ENCODE peak calls at places on chromosomes 6 and 20, in four cellular contexts. N is MM.1S, X is HCT116, I is neural progenitor cell. B is an unnamed sample.

GRCh38 chr20:58870293-58871014 is 17.9 kb downstream of the GNAS start:
- DNase-seq in N (peak), X (no peak), I (peak), B (peak)

GRCh38 chr6:31473780-31474725 is 23.9 kb upstream of the MICB start:
- DNase-seq in N (peak), X (no peak), I (no peak), B (peak)

GRCh38 chr20:12061471-12061870 is 143.8 kb downstream of the BTBD3 start:
- DNase-seq in N (no peak), X (no peak), I (no peak), B (peak)

GRCh38 chr20:41149679-41150131 is 12.4 kb downstream of the PLCG1 start:
- DNase-seq in N (no peak), X (peak), I (no peak), B (peak)

GRCh38 chr6:24673625-24674024 is 6.7 kb downstream of the ACOT13 start:
- DNase-seq in N (no peak), X (no peak), I (peak), B (no peak)

GRCh38 chr6:90019216-90019615 is 124.9 kb downstream of the GJA10 start:
- DNase-seq in N (no peak), X (no peak), I (no peak), B (no peak)

GRCh38 chr6:30411515-30412207 is 66.7 kb downstream of the RPP21 start:
- DNase-seq in N (peak), X (peak), I (peak), B (peak)

GRCh38 chr20:17662333-17663039 is 19.6 kb downstream of the RRBP1 start:
- DNase-seq in N (no peak), X (no peak), I (no peak), B (peak)

DNA sequence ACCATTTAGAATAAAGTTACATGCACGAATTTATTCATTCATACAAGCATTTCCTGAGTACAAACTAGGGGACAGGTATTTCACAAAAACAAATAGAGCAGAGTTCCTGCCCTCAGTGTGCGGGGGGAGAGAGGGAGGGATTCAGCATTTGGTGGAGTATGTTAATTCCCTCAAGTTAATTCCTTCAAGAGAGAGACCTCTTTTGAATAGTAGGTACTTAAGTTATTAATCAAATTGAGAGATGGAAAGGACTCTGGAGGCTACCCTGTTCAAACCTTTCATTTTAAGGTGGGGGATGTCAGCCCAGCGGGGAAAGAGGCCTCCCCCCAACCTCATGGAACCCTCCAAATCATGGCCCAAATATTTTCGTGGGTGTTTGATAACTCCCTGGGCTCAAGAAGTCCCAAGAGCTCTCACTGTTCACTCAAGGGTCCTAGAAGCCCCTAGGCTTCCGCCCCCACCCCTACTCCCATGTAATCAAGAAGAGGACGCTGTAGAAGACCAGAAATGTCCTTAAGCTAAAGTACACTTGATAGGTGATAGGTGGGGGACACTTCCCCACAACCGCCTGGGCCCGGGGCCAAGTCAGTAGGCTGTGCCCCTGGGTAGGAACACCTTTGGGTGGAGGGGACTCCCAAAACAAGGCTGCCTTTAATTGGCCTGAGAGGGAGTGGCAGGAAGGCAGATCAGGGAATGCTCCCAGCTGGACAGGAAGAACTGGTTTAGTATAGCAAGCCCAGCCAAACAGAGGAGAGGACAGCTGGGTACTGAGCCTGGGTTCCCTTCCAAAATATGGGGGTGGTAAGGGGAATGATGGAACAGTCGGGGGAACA is 2.9 kb downstream of the SDC4 start:
- DNase-seq in N (no peak), X (no peak), I (no peak), B (no peak)
- H3K4me2 ChIP-seq in N (no peak), X (peak), I (peak), B (peak)

GRCh38 chr6:6319947-6320811 is at the start of gene F13A1:
- DNase-seq in N (no peak), X (no peak), I (peak), B (no peak)
- TF ChIP-seq EZH2 in N (no peak), X (no peak), I (no peak), B (no peak)

DNA sequence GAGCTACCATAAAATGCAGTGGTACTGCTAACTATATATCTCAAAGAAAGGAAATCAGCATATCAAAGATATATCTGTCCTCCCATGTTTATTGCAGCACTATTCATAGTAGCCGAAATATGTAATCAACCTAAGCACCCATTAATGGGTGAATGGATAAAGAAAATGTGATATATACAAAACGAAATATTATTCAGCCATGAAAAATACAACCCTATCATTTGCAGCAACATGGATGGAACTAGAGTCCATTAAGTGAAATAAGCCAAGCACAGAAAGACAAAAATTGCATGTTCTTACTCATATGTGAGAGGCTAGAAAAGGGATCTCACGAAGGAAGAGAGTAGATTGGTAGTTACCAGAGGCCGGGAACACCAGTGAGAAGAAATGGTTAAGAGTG is 126.1 kb downstream of the PDE10A start:
- DNase-seq in N (no peak), X (no peak), I (no peak), B (no peak)
- TF ChIP-seq CTCF in N (no peak), X (no peak), I (no peak), B (no peak)

GRCh38 chr6:56852611-56853010 is 102.3 kb upstream of the BEND6 start:
- DNase-seq in N (no peak), X (no peak), I (peak), B (no peak)
- H3K4me2 ChIP-seq in N (peak), X (no peak), I (peak), B (no peak)

GRCh38 chr6:131058236-131058635 is 4.8 kb downstream of the EPB41L2 start:
- DNase-seq in N (no peak), X (no peak), I (no peak), B (peak)
- TF ChIP-seq EZH2 in N (no peak), X (no peak), I (no peak), B (no peak)

DNA sequence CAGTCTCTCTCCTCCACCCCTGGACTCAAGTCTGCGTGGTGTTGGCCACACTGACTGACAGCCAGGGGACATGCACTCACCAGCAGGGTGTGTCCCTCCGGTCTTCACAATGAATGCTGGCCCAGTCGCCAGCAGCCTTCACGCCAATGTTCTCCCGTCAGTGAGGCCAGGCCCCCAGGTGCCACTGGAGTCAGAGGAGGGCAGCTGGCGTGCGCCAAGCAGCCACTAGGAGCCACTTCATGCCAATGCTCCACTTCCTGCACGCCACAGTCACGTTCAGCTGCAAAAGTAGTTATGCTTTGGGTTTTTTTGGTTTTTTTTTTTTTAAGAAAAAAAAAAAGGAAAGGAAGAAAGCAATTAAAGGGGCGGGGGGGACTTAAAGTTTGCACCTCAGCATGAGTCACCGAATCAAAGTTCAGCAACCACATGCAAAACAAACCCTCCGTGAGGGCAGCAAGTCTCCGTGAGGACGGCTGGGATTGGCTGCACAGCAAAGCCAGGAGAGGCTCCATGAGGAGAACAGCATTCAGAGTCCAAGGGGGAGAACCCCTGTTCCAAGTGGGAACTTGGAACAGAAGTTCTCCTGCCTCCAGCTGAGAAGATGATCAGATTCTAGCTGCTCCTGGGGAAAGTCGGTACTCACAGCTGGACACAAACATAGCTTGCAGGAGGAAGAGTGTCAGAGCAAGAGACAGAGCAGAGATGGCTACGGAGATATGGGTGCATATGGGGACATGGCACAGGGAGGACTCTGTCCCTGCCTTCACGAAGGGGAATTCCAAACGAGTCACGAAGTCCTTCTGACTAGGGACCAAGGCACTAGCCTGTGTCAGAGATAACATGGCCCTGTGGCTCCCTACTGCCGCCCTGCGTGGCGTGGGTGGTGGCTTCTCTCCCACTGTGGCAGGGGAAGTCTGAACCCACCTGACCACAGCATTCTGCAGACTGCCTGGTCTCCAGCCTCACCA is at the start of gene ZC3H12D:
- DNase-seq in N (no peak), X (peak), I (peak), B (peak)
- TF ChIP-seq CTCF in N (no peak), X (peak), I (no peak), B (no peak)

DNA sequence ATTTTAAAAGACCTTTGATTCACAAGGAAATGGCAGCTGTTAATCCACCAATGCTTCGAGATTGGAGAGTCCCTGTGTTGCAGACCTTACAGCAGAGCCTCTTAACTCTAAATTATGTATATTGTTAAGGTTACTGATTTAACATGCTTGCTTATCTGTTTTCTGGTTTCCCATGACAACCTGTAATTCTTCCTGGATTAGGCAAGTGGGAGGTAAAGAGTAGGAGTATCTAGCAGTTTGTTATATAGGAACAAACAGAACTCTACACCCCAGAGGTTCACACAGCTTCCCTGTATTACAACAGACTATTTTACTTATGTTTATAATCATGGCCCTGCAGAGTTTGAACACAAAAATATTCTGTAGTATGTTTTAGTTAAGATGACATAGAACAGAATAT is 39.5 kb downstream of the NKX2-4 start:
- DNase-seq in N (no peak), X (no peak), I (peak), B (no peak)
- H3K4me2 ChIP-seq in N (no peak), X (no peak), I (no peak), B (no peak)

GRCh38 chr6:149988550-149989336 is 25.0 kb downstream of the ULBP1 start:
- DNase-seq in N (no peak), X (no peak), I (no peak), B (no peak)

GRCh38 chr6:149990109-149990671 is 26.4 kb downstream of the ULBP1 start:
- DNase-seq in N (no peak), X (no peak), I (peak), B (no peak)

GRCh38 chr6:149990672-149991402 is 27.1 kb downstream of the ULBP1 start:
- DNase-seq in N (peak), X (no peak), I (peak), B (no peak)

GRCh38 chr6:149995235-149995750 is 30.0 kb downstream of the RAET1L start:
- DNase-seq in N (no peak), X (no peak), I (no peak), B (no peak)

DNA sequence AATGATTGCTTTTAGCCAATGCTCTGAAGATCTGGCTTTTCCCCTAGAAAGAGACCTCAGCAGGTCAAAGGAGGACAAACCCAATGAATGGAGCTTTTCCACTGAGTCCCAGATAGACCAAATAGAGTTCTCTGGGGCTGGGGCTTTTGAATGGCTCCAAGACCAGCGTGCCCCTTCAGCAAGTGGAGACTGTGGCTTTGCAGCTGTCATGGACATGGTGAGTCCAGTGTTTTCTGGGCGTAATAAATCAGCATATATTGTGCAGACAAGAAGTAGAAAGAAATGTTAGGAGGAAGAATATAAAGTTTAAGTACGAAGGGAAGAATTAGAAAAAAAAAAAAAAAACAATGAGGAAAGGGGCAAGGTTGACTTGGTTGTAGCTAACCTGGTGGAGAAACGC is 28.1 kb downstream of the ULBP1 start:
- DNase-seq in N (no peak), X (no peak), I (no peak), B (no peak)
- TF ChIP-seq EZH2 in N (no peak), X (no peak), I (no peak), B (no peak)

DNA sequence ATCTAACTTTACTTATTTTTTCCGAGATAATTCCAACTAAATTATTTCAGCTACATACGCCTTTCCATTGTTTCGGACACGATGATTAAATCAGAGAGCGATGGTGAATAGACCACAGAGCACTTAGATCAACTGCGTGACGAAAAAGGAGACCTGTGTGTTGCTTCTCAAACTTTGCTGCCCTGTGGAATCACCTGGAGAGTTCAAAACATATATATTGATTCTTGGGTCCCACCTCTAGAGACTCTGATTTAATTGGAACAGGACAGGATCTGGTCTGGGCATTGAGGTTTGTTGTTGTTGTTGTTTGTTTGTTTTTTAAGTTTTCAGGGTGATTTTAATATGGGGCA is 401 bp upstream of the TNFRSF21 start:
- DNase-seq in N (no peak), X (no peak), I (no peak), B (no peak)
- TF ChIP-seq CTCF in N (no peak), X (no peak), I (no peak), B (no peak)

B was measured in fibroblast of lung.